ENCODE peak calls at places on chromosomes 7 and 10, in six cellular contexts. Y, L, J, A, K and H are unnamed samples. For H3K36me3, the result is how much of the 10 kb centered on the place peaks cover.

GRCh38 chr10:123847686-123848432 is 43.7 kb downstream of the CPXM2 start:
- DNase-seq in K (no peak), Y (peak), J (no peak), A (no peak), L (no peak), H (no peak)

GRCh38 chr10:45418859-45419672 is 45.0 kb downstream of the ALOX5 start:
- DNase-seq in A (no peak), Y (peak), J (peak), K (peak), L (peak), H (peak)

GRCh38 chr10:109773818-109774440 is 149.4 kb downstream of the XPNPEP1 start:
- DNase-seq in L (no peak), K (peak), Y (peak), A (peak), J (no peak), H (no peak)

GRCh38 chr10:95261926-95262325 is 28.9 kb downstream of the PDLIM1 start:
- DNase-seq in J (peak), A (no peak), K (no peak), Y (no peak), L (no peak), H (no peak)

GRCh38 chr10:71243756-71244637 is 31.6 kb downstream of the UNC5B start:
- DNase-seq in Y (no peak), J (no peak), L (no peak), K (no peak), A (no peak), H (no peak)

GRCh38 chr7:104552102-104552501 is 223.7 kb downstream of the LHFPL3 start:
- DNase-seq in Y (peak), A (peak), L (peak), J (no peak), K (peak), H (no peak)

GRCh38 chr10:92855560-92855959 is 7.2 kb downstream of the EXOC6 start:
- DNase-seq in K (no peak), J (no peak), Y (no peak), A (no peak), L (no peak), H (no peak)

GRCh38 chr10:93199221-93199681 is 125.6 kb downstream of the CYP26A1 start:
- DNase-seq in K (no peak), J (peak), Y (peak), L (peak), A (peak), H (peak)

GRCh38 chr10:60819271-60819670 is 41.0 kb downstream of the CDK1 start:
- DNase-seq in K (no peak), L (no peak), J (no peak), Y (no peak), A (no peak), H (no peak)

GRCh38 chr10:125003146-125003900 is 61.4 kb downstream of the ZRANB1 start:
- DNase-seq in Y (no peak), A (no peak), K (no peak), J (no peak), L (peak), H (no peak)

GRCh38 chr7:35003679-35004278 is 33.5 kb downstream of the DPY19L1 start:
- DNase-seq in L (peak), J (no peak), Y (peak), K (no peak), A (peak), H (no peak)

GRCh38 chr10:14556285-14556956 is 218.3 kb downstream of the FAM107B start:
- DNase-seq in L (peak), J (no peak), Y (peak), A (no peak), K (peak), H (no peak)

GRCh38 chr7:156612930-156613329 is 27.6 kb upstream of the RNF32 start:
- DNase-seq in Y (no peak), K (peak), J (no peak), A (no peak), L (no peak), H (no peak)

GRCh38 chr7:95577137-95577536 is 19.2 kb downstream of the PDK4 start:
- DNase-seq in K (no peak), Y (no peak), J (no peak), L (peak), A (no peak), H (no peak)

GRCh38 chr7:150826061-150826849 is 25.7 kb downstream of the TMEM176A start:
- DNase-seq in K (no peak), Y (no peak), J (no peak), A (no peak), L (no peak), H (no peak)

GRCh38 chr7:93159490-93159889 is 11.3 kb upstream of the SAMD9L start:
- DNase-seq in A (peak), J (no peak), Y (no peak), K (no peak), L (no peak), H (no peak)

GRCh38 chr10:102935510-102935909 is 17.4 kb downstream of the CNNM2 start:
- DNase-seq in K (no peak), L (no peak), Y (no peak), A (no peak), J (no peak), H (no peak)

DNA sequence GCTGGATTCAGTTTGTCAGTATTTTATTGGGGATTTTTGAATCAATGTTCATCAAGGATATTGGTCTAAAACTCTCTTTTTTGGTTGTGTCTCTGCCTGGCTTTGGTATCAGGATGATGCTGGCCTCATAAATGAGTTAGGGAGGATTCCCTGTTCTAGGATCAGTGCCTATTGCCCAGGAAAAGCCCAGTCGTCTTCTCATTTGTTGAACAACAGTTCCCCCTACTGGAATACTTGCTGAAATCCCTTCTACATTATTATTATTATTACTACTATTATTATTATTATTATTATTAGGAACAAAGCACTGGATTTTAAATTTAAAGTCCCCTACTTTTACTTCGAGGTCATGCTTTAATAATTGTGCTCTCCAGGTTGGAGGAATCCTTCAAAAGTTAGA is 528.9 kb downstream of the MAGI2 start:
- DNase-seq in A (peak), Y (peak), K (no peak), L (no peak), J (no peak), H (no peak)
- TF ChIP-seq CTCF in A (peak), Y (peak), K (no peak), L (peak), J (peak), H (peak)

GRCh38 chr10:96626795-96627194 is 40.0 kb upstream of the TM9SF3 start:
- DNase-seq in A (peak), J (no peak), L (peak), K (no peak), Y (no peak), H (no peak)

GRCh38 chr10:96627292-96627691 is 40.5 kb upstream of the TM9SF3 start:
- DNase-seq in Y (no peak), J (no peak), K (no peak), L (no peak), A (no peak), H (no peak)

GRCh38 chr10:96622330-96622729 is 35.5 kb upstream of the TM9SF3 start:
- DNase-seq in J (no peak), L (no peak), A (no peak), Y (no peak), K (no peak), H (no peak)

GRCh38 chr10:96619803-96620773 is 33.3 kb upstream of the TM9SF3 start:
- DNase-seq in L (no peak), A (no peak), Y (no peak), K (no peak), J (no peak), H (no peak)

DNA sequence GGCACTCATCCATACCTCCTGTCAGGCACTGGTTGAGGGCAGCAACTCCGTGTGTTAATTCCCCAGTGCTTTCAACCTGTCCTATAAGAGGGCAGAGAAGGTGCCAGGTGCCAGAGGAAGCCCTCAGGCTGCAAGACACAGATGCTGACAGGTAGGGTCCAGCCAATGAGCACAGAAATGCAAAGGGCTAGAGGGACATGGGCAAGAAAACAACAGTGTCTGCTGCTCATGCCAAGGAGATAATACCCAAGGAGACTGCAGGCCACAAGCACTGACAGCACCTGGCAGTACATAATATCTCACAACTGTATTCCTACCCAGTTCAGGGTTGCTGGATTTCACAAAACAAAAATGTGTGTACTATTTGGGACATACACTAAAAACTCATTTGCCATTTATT is 38.4 kb upstream of the TM9SF3 start:
- DNase-seq in Y (no peak), J (no peak), K (no peak), A (no peak), L (no peak), H (no peak)
- H3K36me3 ChIP-seq in Y (under half), J (under half), K (under half), A (under half), L (under half), H (under half)

GRCh38 chr7:28729276-28729675 is 228.9 kb downstream of the TRIL start:
- DNase-seq in A (no peak), Y (no peak), L (no peak), K (no peak), J (no peak), H (no peak)

GRCh38 chr7:28725045-28725630 is 233.0 kb downstream of the TRIL start:
- DNase-seq in L (no peak), A (no peak), J (no peak), Y (no peak), K (peak), H (no peak)

GRCh38 chr7:28724563-28724962 is 233.6 kb downstream of the TRIL start:
- DNase-seq in Y (no peak), L (no peak), A (no peak), K (no peak), J (no peak), H (no peak)

GRCh38 chr7:28725911-28726310 is 232.2 kb downstream of the TRIL start:
- DNase-seq in J (no peak), L (no peak), A (no peak), K (no peak), Y (no peak), H (no peak)

GRCh38 chr7:28726563-28726962 is 231.6 kb downstream of the TRIL start:
- DNase-seq in K (no peak), J (no peak), L (no peak), A (no peak), Y (no peak), H (no peak)
- TF ChIP-seq CTCF in K (no peak), J (no peak), L (no peak), A (no peak), Y (no peak), H (no peak)

GRCh38 chr10:35214607-35215020 is 88.0 kb downstream of the CREM start:
- DNase-seq in J (no peak), Y (no peak), A (no peak), K (no peak), L (no peak), H (no peak)
- H3K36me3 ChIP-seq in J (under half), Y (under half), A (under half), K (under half), L (under half), H (under half)